ENCODE peak calls at places on chromosomes 5 and 9, in four cellular contexts. M is activated T-cell treated with anti-CD3 and anti-CD28 coated beads for 1 hour, C is AG20443, J is NCI-H774. G is an unnamed sample.

GRCh38 chr9:104286792-104287191 is 192.7 kb downstream of the SMC2 start:
- DNase-seq in C (no peak), M (no peak), J (no peak), G (no peak)

GRCh38 chr9:134422301-134422700 is 96.0 kb downstream of the RXRA start:
- DNase-seq in M (no peak), J (no peak), C (peak), G (no peak)

GRCh38 chr9:69798737-69799136 is 21.9 kb upstream of the CFAP95 start:
- DNase-seq in J (peak), M (no peak), C (no peak), G (no peak)

GRCh38 chr5:60023255-60023654 is 129.7 kb upstream of the PDE4D start:
- DNase-seq in C (no peak), M (no peak), J (no peak), G (no peak)

GRCh38 chr5:84327591-84327990 is 57.1 kb downstream of the EDIL3 start:
- DNase-seq in C (no peak), M (no peak), J (no peak), G (no peak)

GRCh38 chr9:114275246-114275994 is 47.5 kb upstream of the ORM1 start:
- DNase-seq in C (no peak), M (no peak), J (no peak), G (no peak)

GRCh38 chr5:176638437-176638836 is 8.0 kb downstream of the EIF4E1B start:
- DNase-seq in J (no peak), M (no peak), C (no peak), G (no peak)

GRCh38 chr5:36279054-36279698 is 22.5 kb downstream of the RANBP3L start:
- DNase-seq in C (peak), M (no peak), J (no peak), G (no peak)

GRCh38 chr5:107516452-107517184 is 154.1 kb downstream of the EFNA5 start:
- DNase-seq in J (no peak), M (no peak), C (no peak), G (no peak)

GRCh38 chr9:98045234-98046160 is 11.0 kb upstream of the NANS start:
- DNase-seq in M (no peak), J (no peak), C (no peak), G (no peak)

GRCh38 chr5:33563983-33564908 is 123.5 kb downstream of the TARS1 start:
- DNase-seq in J (no peak), C (no peak), M (no peak), G (no peak)

GRCh38 chr5:14663734-14664269 is 716 bp upstream of the OTULIN start:
- DNase-seq in C (peak), M (no peak), J (peak), G (no peak)

GRCh38 chr5:115170128-115170923 is 618 bp upstream of the TRIM36 start:
- DNase-seq in C (no peak), M (no peak), J (no peak), G (no peak)

GRCh38 chr9:69476016-69476415 is 151.0 kb downstream of the ENTREP1 start:
- DNase-seq in J (no peak), C (no peak), M (no peak), G (no peak)

GRCh38 chr9:3908731-3909130 is 382.9 kb upstream of the RFX3 start:
- DNase-seq in M (no peak), J (no peak), C (peak), G (no peak)

GRCh38 chr5:164998590-164998989 is 1493.2 kb downstream of the MAT2B start:
- DNase-seq in C (no peak), M (no peak), J (no peak), G (no peak)

GRCh38 chr5:54725391-54726280 is 208.1 kb downstream of the SNX18 start:
- DNase-seq in M (no peak), J (no peak), C (peak), G (no peak)

GRCh38 chr9:128159073-128159783 is 837 bp upstream of the BBLN start:
- DNase-seq in M (peak), C (no peak), J (no peak), G (no peak)

GRCh38 chr9:19378154-19378553 is 1.9 kb downstream of the RPS6 start:
- DNase-seq in C (no peak), J (no peak), M (no peak), G (no peak)

GRCh38 chr5:147303976-147304375 is 69.2 kb downstream of the STK32A start:
- DNase-seq in M (no peak), C (peak), J (no peak), G (no peak)

GRCh38 chr9:21210311-21210710 is 3.4 kb upstream of the IFNA10 start:
- DNase-seq in M (no peak), C (no peak), J (no peak), G (no peak)

G was measured in NCI-H2107.